ENCODE peak calls at places on chromosomes 6 and 20, in four cellular contexts. V is K562, Y is esophagus muscularis mucosa, Z is suprapubic skin. F is an unnamed sample.

GRCh38 chr20:19713851-19714716 is 44.0 kb upstream of the RIN2 start:
- DNase-seq in Z (no peak), Y (no peak), V (no peak), F (no peak)

GRCh38 chr6:50720623-50721022 is 7.3 kb downstream of the TFAP2D start:
- DNase-seq in V (no peak), Y (no peak), Z (no peak), F (no peak)

GRCh38 chr6:111162504-111162903 is 75.2 kb downstream of the SLC16A10 start:
- DNase-seq in Z (no peak), V (no peak), Y (no peak), F (no peak)

GRCh38 chr6:17130786-17131185 is 28.9 kb downstream of the STMND1 start:
- DNase-seq in Z (no peak), Y (no peak), V (no peak), F (no peak)

GRCh38 chr6:146602526-146602925 is 3.8 kb downstream of the ADGB start:
- DNase-seq in Z (no peak), V (no peak), Y (no peak), F (no peak)

GRCh38 chr20:37226889-37227288 is 34.7 kb downstream of the GHRH start:
- DNase-seq in Y (no peak), Z (no peak), V (no peak), F (peak)

GRCh38 chr6:136471922-136472321 is 78.3 kb downstream of the MAP7 start:
- DNase-seq in V (no peak), Z (no peak), Y (no peak), F (no peak)

GRCh38 chr6:5745081-5745480 is 261.6 kb downstream of the NRN1 start:
- DNase-seq in Z (no peak), V (no peak), Y (no peak), F (no peak)

GRCh38 chr6:46781478-46782378 is 11.5 kb upstream of the MEP1A start:
- DNase-seq in Y (no peak), Z (no peak), V (peak), F (no peak)

GRCh38 chr6:31734703-31735500 is 1.4 kb downstream of the CLIC1 start:
- DNase-seq in Y (no peak), Z (peak), V (peak), F (no peak)

GRCh38 chr6:14091329-14091978 is 26.1 kb upstream of the CD83 start:
- DNase-seq in V (no peak), Z (no peak), Y (no peak), F (no peak)

GRCh38 chr6:125957845-125958244 is 1.3 kb downstream of the HINT3 start:
- DNase-seq in Z (no peak), Y (no peak), V (peak), F (no peak)

GRCh38 chr6:157442296-157442695 is 61.3 kb downstream of the ZDHHC14 start:
- DNase-seq in Y (no peak), Z (no peak), V (no peak), F (no peak)

GRCh38 chr20:3924304-3925112 is 35.3 kb downstream of the PANK2 start:
- DNase-seq in Y (no peak), Z (no peak), V (no peak), F (no peak)

GRCh38 chr6:167917755-167918154 is 79.7 kb upstream of the KIF25 start:
- DNase-seq in Y (no peak), V (no peak), Z (no peak), F (no peak)

GRCh38 chr6:68633654-68634502 is 1.2 kb upstream of the ADGRB3 start:
- DNase-seq in V (no peak), Z (no peak), Y (no peak), F (no peak)

GRCh38 chr6:142325111-142325510 is 23.3 kb downstream of the ADGRG6 start:
- DNase-seq in V (no peak), Y (no peak), Z (no peak), F (no peak)

GRCh38 chr20:61664741-61665320 is 400.9 kb downstream of the TAF4 start:
- DNase-seq in Y (no peak), V (no peak), Z (no peak), F (no peak)

GRCh38 chr20:17721802-17722486 is 22.2 kb downstream of the BANF2 start:
- DNase-seq in Y (no peak), V (no peak), Z (no peak), F (no peak)

GRCh38 chr6:113291751-113292445 is 565.2 kb upstream of the MARCKS start:
- DNase-seq in V (no peak), Y (no peak), Z (no peak), F (no peak)

GRCh38 chr6:115643762-115644161 is 416.9 kb downstream of the FRK start:
- DNase-seq in Z (no peak), Y (no peak), V (no peak), F (no peak)

GRCh38 chr6:150336299-150336698 is 32.5 kb upstream of the IYD start:
- DNase-seq in V (no peak), Y (no peak), Z (no peak), F (no peak)

GRCh38 chr6:29702519-29703103 is 20.6 kb upstream of the HLA-F start:
- DNase-seq in V (peak), Z (no peak), Y (no peak), F (no peak)

GRCh38 chr6:98840385-98840784 is 6.0 kb downstream of the POU3F2 start:
- DNase-seq in Z (no peak), V (no peak), Y (no peak), F (no peak)

GRCh38 chr6:99219788-99220187 is 129.7 kb downstream of the FAXC start:
- DNase-seq in Z (no peak), Y (no peak), V (no peak), F (no peak)

GRCh38 chr6:3471711-3472110 is 14.9 kb upstream of the SLC22A23 start:
- DNase-seq in Z (no peak), V (no peak), Y (no peak), F (no peak)

GRCh38 chr6:100078509-100078908 is 84.5 kb upstream of the MCHR2 start:
- DNase-seq in V (no peak), Z (no peak), Y (no peak), F (no peak)

GRCh38 chr20:22692119-22692475 is 107.7 kb upstream of the FOXA2 start:
- DNase-seq in Z (no peak), V (no peak), Y (peak), F (no peak)

GRCh38 chr6:106516629-106517028 is 112.7 kb downstream of the RTN4IP1 start:
- DNase-seq in Z (no peak), V (no peak), Y (no peak), F (no peak)

GRCh38 chr6:26335631-26336323 is 29.2 kb upstream of the BTN3A2 start:
- DNase-seq in Y (no peak), V (no peak), Z (no peak), F (no peak)
- TF ChIP-seq POLR2AphosphoS5 in Y (no peak), V (no peak), Z (no peak), F (no peak)

DNA sequence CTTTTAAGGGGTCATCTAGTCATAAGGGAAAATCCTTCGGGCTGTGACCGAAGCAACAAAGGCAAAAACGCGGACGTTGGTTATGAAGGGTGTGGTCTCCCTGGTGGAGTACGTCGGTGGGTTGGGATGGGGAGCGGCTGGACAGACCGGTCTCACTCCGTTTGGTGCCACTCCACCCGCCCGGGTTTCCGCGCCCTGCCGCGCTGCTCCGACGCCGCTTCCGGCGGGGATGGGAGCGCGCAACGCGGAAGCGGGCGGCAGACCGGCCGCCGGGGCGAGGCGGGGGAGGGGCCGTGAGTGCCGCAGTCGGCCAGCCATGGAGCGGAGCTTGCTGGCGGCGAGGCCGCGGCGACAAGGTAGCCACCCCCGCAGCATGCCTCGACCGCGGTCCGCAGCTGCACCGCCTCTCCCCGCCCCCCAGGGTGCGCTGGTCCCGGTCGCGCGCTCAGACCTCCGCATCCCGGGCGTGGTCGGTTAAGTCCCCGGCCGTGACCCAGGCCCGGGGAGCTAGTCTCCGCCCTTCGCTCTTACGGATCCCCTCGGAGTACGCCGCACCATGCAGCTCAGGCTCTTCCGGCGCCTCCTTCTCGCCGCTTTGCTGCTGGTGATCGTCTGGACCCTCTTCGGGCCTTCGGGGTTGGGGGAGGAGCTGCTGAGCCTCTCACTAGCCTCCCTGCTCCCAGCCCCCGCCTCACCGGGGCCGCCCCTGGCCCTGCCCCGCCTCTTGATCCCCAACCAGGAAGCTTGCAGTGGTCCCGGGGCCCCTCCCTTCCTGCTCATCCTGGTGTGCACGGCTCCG is at the start of gene B3GALT4:
- DNase-seq in Y (peak), Z (peak), V (peak), F (peak)
- TF ChIP-seq EP300 in Y (no peak), Z (no peak), V (peak), F (no peak)

GRCh38 chr6:26009817-26010216 is 47.2 kb downstream of the TRIM38 start:
- DNase-seq in Z (no peak), V (no peak), Y (no peak), F (no peak)
- TF ChIP-seq CTCF in Z (no peak), V (no peak), Y (no peak), F (no peak)

GRCh38 chr6:129565331-129565730 is 144.6 kb downstream of the ARHGAP18 start:
- DNase-seq in Y (no peak), Z (no peak), V (no peak), F (no peak)

GRCh38 chr6:129567374-129567773 is 142.6 kb downstream of the ARHGAP18 start:
- DNase-seq in Y (no peak), V (peak), Z (no peak), F (no peak)

DNA sequence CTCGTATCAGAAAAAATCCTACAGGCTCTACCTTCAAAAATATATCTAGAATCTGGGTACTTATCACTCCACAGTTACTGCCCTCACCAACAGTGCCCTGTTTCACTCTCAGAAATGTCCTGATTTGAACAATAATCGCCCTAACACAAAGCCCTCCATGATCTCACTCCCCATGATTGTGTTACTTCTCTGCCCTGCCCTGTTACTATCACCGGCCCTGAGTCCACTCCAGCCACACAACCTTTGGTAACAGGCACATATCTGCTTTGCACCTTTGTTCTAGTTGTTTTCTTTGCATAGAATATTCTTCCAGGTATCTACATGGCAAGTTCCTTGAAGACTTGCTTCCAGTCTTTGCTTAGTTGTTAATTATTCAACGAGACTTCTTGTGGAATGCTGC is 142.0 kb downstream of the ARHGAP18 start:
- DNase-seq in V (no peak), Y (no peak), Z (no peak), F (no peak)
- TF ChIP-seq POLR2AphosphoS5 in V (no peak), Y (no peak), Z (no peak), F (no peak)

GRCh38 chr20:50242863-50243609 is 52.4 kb downstream of the CEBPB start:
- DNase-seq in V (no peak), Z (no peak), Y (no peak), F (no peak)
- TF ChIP-seq EP300 in V (no peak), Z (no peak), Y (no peak), F (no peak)

DNA sequence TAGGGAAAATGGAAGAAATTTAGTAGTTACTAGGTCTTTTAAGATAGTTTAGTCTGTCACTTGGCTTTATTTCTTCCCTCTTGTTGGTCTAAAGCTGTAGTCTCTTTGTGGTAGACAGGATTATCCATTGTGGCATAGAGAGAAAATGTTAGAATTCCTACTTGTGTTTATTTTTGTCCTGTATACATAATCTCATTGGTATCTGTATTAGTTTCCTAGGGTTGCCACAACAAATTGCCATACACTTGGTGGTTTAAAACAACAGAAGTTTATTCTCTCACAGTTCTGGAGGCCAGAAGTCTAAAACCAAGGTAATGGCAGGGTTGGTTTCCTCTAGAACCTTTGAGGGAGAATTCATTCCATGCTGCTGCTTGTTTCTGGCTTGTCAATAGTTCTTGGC is 119.4 kb downstream of the ZFAND3 start:
- DNase-seq in Y (no peak), Z (no peak), V (no peak), F (no peak)
- TF ChIP-seq CTCF in Y (no peak), Z (no peak), V (no peak), F (no peak)

DNA sequence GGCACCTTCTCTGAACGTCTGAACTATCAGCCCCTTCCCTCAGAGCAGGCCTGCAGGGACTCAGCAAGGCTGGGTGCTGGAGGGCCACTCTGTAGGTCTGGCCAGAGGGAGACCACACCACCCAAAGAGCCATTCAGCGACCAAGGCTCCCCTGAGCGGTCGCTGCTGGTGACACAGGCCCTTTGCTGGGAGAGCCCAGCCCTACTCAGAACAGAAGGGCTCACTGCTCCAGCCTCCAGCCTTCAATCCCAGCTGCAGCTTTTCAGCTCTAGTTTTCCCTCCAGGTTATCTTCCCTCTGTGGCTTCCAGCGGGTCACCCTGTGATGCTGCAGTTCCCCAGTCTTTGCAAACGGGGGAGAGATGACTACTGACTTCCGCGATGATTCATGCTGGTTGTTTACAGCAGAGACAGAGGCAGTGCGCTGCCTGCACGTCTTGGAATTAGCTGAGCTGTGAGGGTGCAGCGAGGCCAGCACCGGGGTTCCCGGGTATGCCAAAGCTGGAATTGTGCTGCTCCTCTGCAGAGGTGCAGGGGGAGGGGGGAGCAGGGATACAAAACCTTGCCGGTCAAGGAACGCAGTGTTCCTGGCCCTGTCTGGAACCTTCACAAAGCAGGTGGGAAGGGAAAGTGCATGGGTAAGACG is 161.4 kb downstream of the LY86 start:
- DNase-seq in Y (no peak), V (peak), Z (no peak), F (peak)
- TF ChIP-seq POLR2AphosphoS5 in Y (peak), V (peak), Z (peak), F (peak)

GRCh38 chr6:35081426-35081851 is 59.7 kb downstream of the TCP11 start:
- DNase-seq in Y (no peak), V (no peak), Z (no peak), F (peak)

GRCh38 chr6:35084041-35084491 is 57.1 kb downstream of the TCP11 start:
- DNase-seq in Y (no peak), Z (peak), V (no peak), F (peak)

GRCh38 chr6:35083507-35083906 is 57.6 kb downstream of the TCP11 start:
- DNase-seq in Y (no peak), Z (no peak), V (no peak), F (peak)

GRCh38 chr6:35082046-35082732 is 59.0 kb downstream of the TCP11 start:
- DNase-seq in V (no peak), Z (no peak), Y (no peak), F (peak)

DNA sequence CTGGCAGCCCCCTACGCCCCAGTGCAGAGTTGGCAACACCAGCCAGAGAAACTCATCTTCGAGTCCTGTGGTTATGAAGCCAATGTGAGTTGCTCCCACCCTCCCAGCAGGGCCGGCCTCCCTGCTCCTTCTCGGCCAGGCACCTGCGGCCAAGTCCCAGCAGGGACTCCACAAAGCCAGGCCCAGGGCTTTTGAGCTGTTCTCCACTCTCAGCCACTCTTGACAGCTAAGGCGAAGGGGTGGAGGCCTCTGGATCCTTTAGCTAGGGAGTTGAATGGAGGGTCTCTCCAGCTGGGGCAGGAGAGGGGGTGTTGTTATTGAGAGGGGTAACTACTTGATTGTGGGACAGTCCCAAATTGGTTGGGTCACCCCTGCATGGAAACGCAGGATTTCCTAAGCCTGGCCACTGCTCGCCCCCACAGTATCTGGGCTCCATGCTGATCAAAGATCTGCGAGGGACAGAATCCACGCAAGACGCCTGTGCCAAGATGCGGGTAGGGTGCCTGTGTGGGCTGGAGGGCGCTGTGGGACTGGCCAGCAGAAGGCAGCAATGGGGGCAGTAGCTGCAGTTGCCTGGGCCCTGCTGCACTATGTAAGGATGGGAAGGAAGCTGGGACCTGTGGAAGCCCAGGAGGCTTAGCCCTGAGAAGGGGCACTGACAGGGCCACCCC is 58.3 kb downstream of the TCP11 start:
- DNase-seq in Y (no peak), V (no peak), Z (no peak), F (peak)
- TF ChIP-seq EP300 in Y (no peak), V (no peak), Z (no peak), F (no peak)

GRCh38 chr6:44485601-44486000 is 98.1 kb downstream of the CDC5L start:
- DNase-seq in Z (no peak), V (no peak), Y (no peak), F (no peak)
- TF ChIP-seq CTCF in Z (no peak), V (peak), Y (no peak), F (no peak)

GRCh38 chr20:62898093-62898964 is 28.0 kb downstream of the DIDO1 start:
- DNase-seq in Y (no peak), V (no peak), Z (no peak), F (peak)

GRCh38 chr20:62896526-62896925 is 29.8 kb downstream of the DIDO1 start:
- DNase-seq in Z (no peak), V (no peak), Y (no peak), F (no peak)

GRCh38 chr20:62898970-62899632 is 27.2 kb downstream of the DIDO1 start:
- DNase-seq in Y (no peak), V (no peak), Z (peak), F (no peak)

GRCh38 chr20:62899633-62900051 is 26.7 kb downstream of the DIDO1 start:
- DNase-seq in Y (no peak), Z (peak), V (no peak), F (no peak)

DNA sequence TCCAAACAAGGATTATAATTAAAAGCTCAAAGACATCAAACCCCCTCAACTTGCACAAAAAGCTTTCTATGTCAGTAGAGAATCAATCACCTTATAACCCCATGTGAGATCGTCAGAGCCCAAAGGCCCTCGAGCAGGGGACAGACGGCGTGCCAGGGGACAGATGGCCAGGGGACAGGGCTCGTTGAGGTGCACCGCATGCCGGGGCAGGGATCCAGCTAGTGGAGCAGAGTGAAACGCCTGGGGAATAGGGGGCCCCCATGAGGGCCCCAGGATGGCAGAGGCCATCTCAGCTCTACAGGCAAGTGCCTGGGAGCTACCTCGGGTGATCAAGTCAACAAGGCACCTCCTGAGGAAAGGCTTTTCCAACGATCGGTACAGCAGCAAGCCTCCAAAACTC is 28.6 kb downstream of the DIDO1 start:
- DNase-seq in Y (no peak), V (no peak), Z (no peak), F (peak)
- TF ChIP-seq POLR2AphosphoS5 in Y (no peak), V (no peak), Z (no peak), F (no peak)